ENCODE peak calls at places on chromosomes 3 and 15, in four cellular contexts. B, X, N and G are unnamed samples.

GRCh38 chr3:24480497-24480896 is 14.2 kb downstream of the THRB start:
- DNase-seq in N (no peak), X (no peak), B (no peak), G (no peak)

GRCh38 chr3:159733194-159733860 is 255.3 kb upstream of the IL12A start:
- DNase-seq in B (no peak), N (no peak), X (no peak), G (no peak)

GRCh38 chr15:63218114-63218808 is 28.9 kb downstream of the RAB8B start:
- DNase-seq in N (no peak), B (no peak), X (peak; percentile 27), G (no peak)

GRCh38 chr3:149402481-149402880 is 25.0 kb upstream of the TM4SF1 start:
- DNase-seq in X (no peak), B (no peak), N (no peak), G (no peak)

GRCh38 chr3:138509586-138509985 is 75.2 kb downstream of the ESYT3 start:
- DNase-seq in N (no peak), B (no peak), X (no peak), G (no peak)

GRCh38 chr3:22372292-22372949 is 621.4 kb upstream of the ZNF385D start:
- DNase-seq in X (no peak), B (no peak), N (no peak), G (peak; percentile 70)

GRCh38 chr3:32500880-32501784 is 1.5 kb downstream of the CMTM6 start:
- DNase-seq in B (peak; percentile 24), X (no peak), N (no peak), G (no peak)

GRCh38 chr3:123749716-123750115 is 134.4 kb downstream of the MYLK start:
- DNase-seq in N (no peak), B (no peak), X (peak; percentile 44), G (no peak)

GRCh38 chr15:35545316-35545824 is 595 bp downstream of the DPH6 start:
- DNase-seq in B (peak; percentile 49), N (peak; percentile 16), X (peak; percentile 6), G (no peak)

GRCh38 chr15:95538693-95539092 is 791.8 kb upstream of the NR2F2 start:
- DNase-seq in X (no peak), B (no peak), N (no peak), G (no peak)

GRCh38 chr3:33061782-33062181 is 35.2 kb downstream of the GLB1 start:
- DNase-seq in N (no peak), B (no peak), X (no peak), G (no peak)

GRCh38 chr3:50825841-50826240 is 151.1 kb downstream of the DOCK3 start:
- DNase-seq in B (no peak), X (no peak), N (no peak), G (no peak)

GRCh38 chr3:14980689-14981088 is 33.3 kb downstream of the NR2C2 start:
- DNase-seq in N (no peak), X (no peak), B (no peak), G (no peak)

GRCh38 chr3:146594843-146595482 is 10.2 kb downstream of the PLSCR5 start:
- DNase-seq in B (peak; percentile 5), X (peak; percentile 12), N (no peak), G (no peak)

GRCh38 chr3:135582800-135583199 is 382.7 kb upstream of the PPP2R3A start:
- DNase-seq in N (no peak), X (no peak), B (no peak), G (no peak)

GRCh38 chr15:40843885-40844542 is at the start of gene SPINT1:
- DNase-seq in X (no peak), B (peak; percentile 59), N (no peak), G (peak; percentile 63)

GRCh38 chr3:180680097-180680430 is 775 bp upstream of the CCDC39 start:
- DNase-seq in X (no peak), N (no peak), B (no peak), G (peak; percentile 41)

GRCh38 chr3:180253283-180253682 is 216.5 kb upstream of the PEX5L start:
- DNase-seq in B (no peak), N (no peak), X (no peak), G (no peak)

GRCh38 chr15:92653836-92654524 is 1.6 kb downstream of the FAM174B start:
- DNase-seq in N (no peak), X (peak; percentile 10), B (no peak), G (no peak)

GRCh38 chr3:44104668-44105321 is 136.9 kb upstream of the TOPAZ1 start:
- DNase-seq in B (no peak), X (no peak), N (peak; percentile 81), G (no peak)

GRCh38 chr3:68878322-68878721 is 54.0 kb downstream of the TAFA4 start:
- DNase-seq in N (no peak), X (peak; percentile 16), B (peak; percentile 10), G (no peak)

GRCh38 chr3:149473314-149473990 is 1.0 kb upstream of the TM4SF4 start:
- DNase-seq in B (no peak), X (no peak), N (no peak), G (no peak)

GRCh38 chr3:5198986-5199731 is 11.7 kb downstream of the EDEM1 start:
- DNase-seq in B (no peak), X (no peak), N (no peak), G (no peak)

GRCh38 chr3:14317057-14317553 is 85.3 kb upstream of the SLC6A6 start:
- DNase-seq in N (no peak), X (peak; percentile 27), B (no peak), G (no peak)

GRCh38 chr15:89664441-89664840 is 9.2 kb upstream of the KIF7 start:
- DNase-seq in B (no peak), X (no peak), N (no peak), G (no peak)

GRCh38 chr15:29070471-29071192 is 184.9 kb downstream of the APBA2 start:
- DNase-seq in X (no peak), B (no peak), N (no peak), G (no peak)

GRCh38 chr3:36868614-36869436 is 76.0 kb downstream of the TRANK1 start:
- DNase-seq in X (peak; percentile 17), B (peak; percentile 77), N (peak; percentile 16), G (peak; percentile 54)

GRCh38 chr15:63905558-63906265 is 72.0 kb upstream of the HERC1 start:
- DNase-seq in B (no peak), N (no peak), X (no peak), G (no peak)

GRCh38 chr3:13624671-13625125 is 75.8 kb downstream of the FBLN2 start:
- DNase-seq in N (no peak), X (no peak), B (no peak), G (no peak)

GRCh38 chr3:101144080-101144479 is 150.9 kb upstream of the ABI3BP start:
- DNase-seq in B (no peak), N (no peak), X (no peak), G (no peak)

GRCh38 chr15:35912196-35912595 is 366.2 kb upstream of the DPH6 start:
- DNase-seq in B (no peak), N (no peak), X (no peak), G (no peak)

GRCh38 chr15:50828610-50829206 is 63.2 kb upstream of the SPPL2A start:
- DNase-seq in X (peak; percentile 70), N (no peak), B (peak; percentile 17), G (no peak)

GRCh38 chr15:101124731-101125558 is 126.9 kb downstream of the CHSY1 start:
- DNase-seq in X (no peak), N (peak; percentile 27), B (no peak), G (no peak)

GRCh38 chr3:12629560-12629959 is 34.4 kb downstream of the RAF1 start:
- DNase-seq in B (no peak), N (no peak), X (no peak), G (no peak)

GRCh38 chr3:160617636-160618035 is 52.3 kb upstream of the KPNA4 start:
- DNase-seq in N (no peak), X (no peak), B (no peak), G (no peak)

GRCh38 chr3:195227871-195228270 is 43.1 kb downstream of the XXYLT1 start:
- DNase-seq in X (no peak), N (no peak), B (no peak), G (no peak)

GRCh38 chr3:195226445-195226844 is 44.5 kb downstream of the XXYLT1 start:
- DNase-seq in B (no peak), X (no peak), N (no peak), G (no peak)

GRCh38 chr3:195224980-195225580 is 45.9 kb downstream of the XXYLT1 start:
- DNase-seq in X (no peak), B (no peak), N (no peak), G (no peak)

GRCh38 chr3:195226900-195227447 is 44.0 kb downstream of the XXYLT1 start:
- DNase-seq in N (no peak), B (peak; percentile 31), X (peak; percentile 22), G (no peak)

DNA sequence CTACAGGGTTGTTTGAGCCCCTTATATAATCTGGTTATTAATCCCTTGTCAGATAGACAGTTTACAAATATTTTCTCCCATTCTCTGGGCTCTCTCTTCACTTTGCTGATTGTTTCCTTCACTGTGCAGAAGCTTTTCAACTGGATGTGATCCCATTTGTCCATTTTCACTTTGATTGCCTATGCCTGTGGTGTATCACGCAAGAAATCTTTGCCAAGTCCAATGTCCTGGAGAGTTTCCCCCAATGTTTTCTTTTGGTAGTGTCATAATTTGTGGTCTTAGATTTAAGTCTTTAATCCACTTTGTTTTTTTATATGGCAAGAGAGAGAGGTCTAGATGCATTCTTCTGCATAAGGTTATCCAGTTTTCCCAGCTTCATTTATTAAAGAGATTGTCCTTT is 40.7 kb downstream of the XXYLT1 start:
- DNase-seq in N (no peak), X (no peak), B (no peak), G (no peak)
- TF ChIP-seq CREM in N (no peak), X (no peak), B (no peak), G (no peak)

GRCh38 chr3:156792114-156792513 is 34.0 kb upstream of the LEKR1 start:
- DNase-seq in N (no peak), B (no peak), X (no peak), G (no peak)

GRCh38 chr3:156792536-156792935 is 33.6 kb upstream of the LEKR1 start:
- DNase-seq in X (no peak), N (no peak), B (no peak), G (no peak)

GRCh38 chr3:156793400-156793799 is 32.8 kb upstream of the LEKR1 start:
- DNase-seq in X (no peak), B (no peak), N (no peak), G (no peak)

GRCh38 chr3:156793851-156794250 is 32.3 kb upstream of the LEKR1 start:
- DNase-seq in X (no peak), B (no peak), N (no peak), G (no peak)

GRCh38 chr3:156792945-156793344 is 33.2 kb upstream of the LEKR1 start:
- DNase-seq in N (no peak), X (no peak), B (no peak), G (no peak)
- TF ChIP-seq ESRRA in N (no peak), X (no peak), B (no peak), G (no peak)

DNA sequence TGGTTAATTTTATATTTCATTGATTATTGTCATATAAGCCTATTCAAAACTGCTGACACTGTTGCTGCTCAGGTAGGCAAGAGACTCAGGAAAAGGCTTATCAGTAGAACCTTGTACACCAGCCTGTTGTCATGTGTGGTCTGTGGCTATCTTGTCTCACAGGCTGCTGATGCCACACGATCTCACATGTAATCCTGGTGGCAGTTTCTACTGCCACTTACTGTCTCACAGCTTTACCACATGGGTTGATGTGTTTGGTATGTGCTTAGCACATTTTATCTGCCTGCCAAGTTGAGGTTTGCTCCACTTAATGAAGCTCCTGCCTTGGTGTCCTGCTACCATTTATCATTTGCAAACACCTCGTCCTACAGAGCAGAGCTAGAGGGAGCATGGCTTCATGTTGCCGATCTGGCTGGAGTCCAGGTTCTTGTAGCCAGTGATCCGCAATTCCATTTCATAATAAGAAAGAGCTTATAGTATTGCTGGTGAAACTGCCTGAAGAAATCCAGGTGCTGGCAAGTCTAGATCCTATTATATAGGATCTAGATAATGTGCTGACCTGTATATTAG is 637.9 kb downstream of the NLGN1 start:
- DNase-seq in X (no peak), B (no peak), N (no peak), G (no peak)
- TF ChIP-seq CREM in X (no peak), B (no peak), N (no peak), G (no peak)

GRCh38 chr3:148158210-148158609 is 539.5 kb upstream of the AGTR1 start:
- DNase-seq in N (no peak), X (no peak), B (no peak), G (no peak)
- TF ChIP-seq ESRRA in N (no peak), X (no peak), B (no peak), G (no peak)